ENCODE peak calls at places on chromosomes 2 and 18, in ten cellular contexts. U is sigmoid colon; H is CD8-positive, alpha-beta T cell; G is aorta; Z is adrenal gland; D is left lung; A is CD4-positive, CD25-positive, alpha-beta regulatory T cell; X is breast epithelium; L is vagina; S is hepatocyte. C is an unnamed sample.

GRCh38 chr18:68234115-68234514 is 480.8 kb downstream of the TMX3 start:
- DNase-seq in U (no peak), H (no peak), G (no peak), Z (no peak), D (no peak), A (no peak), X (no peak), L (no peak), S (no peak), C (no peak)

GRCh38 chr18:906416-907170 is 1.9 kb downstream of the ADCYAP1 start:
- DNase-seq in U (no peak), H (no peak), G (no peak), Z (no peak), D (no peak), A (no peak), X (no peak), L (no peak), S (peak; percentile 41), C (no peak)

GRCh38 chr2:203451011-203451410 is 84.1 kb downstream of the RAPH1 start:
- DNase-seq in U (no peak), H (no peak), G (no peak), Z (no peak), D (no peak), A (no peak), X (no peak), L (no peak), S (no peak), C (no peak)

GRCh38 chr2:1081411-1082225 is 131.0 kb downstream of the SNTG2 start:
- DNase-seq in U (no peak), H (no peak), G (no peak), Z (peak; percentile 19), D (no peak), A (no peak), X (no peak), L (no peak), S (no peak), C (no peak)

GRCh38 chr2:99565227-99565626 is 75.4 kb upstream of the REV1 start:
- DNase-seq in U (no peak), H (no peak), G (no peak), Z (no peak), D (no peak), A (no peak), X (no peak), L (no peak), S (no peak), C (no peak)

GRCh38 chr2:70190086-70190412 is 770 bp downstream of the C2orf42 start:
- DNase-seq in U (no peak), H (no peak), G (no peak), Z (peak; percentile 38), D (no peak), A (no peak), X (no peak), L (no peak), S (peak; percentile 35), C (no peak)

GRCh38 chr18:58758606-58759005 is 87.3 kb downstream of the MALT1 start:
- DNase-seq in U (no peak), H (no peak), G (no peak), Z (no peak), D (no peak), A (no peak), X (no peak), L (peak; percentile 69), S (no peak), C (no peak)

GRCh38 chr2:2161871-2162653 is 169.0 kb downstream of the MYT1L start:
- DNase-seq in U (no peak), H (no peak), G (no peak), Z (no peak), D (no peak), A (no peak), X (no peak), L (no peak), S (no peak), C (no peak)

GRCh38 chr2:227614740-227615139 is at the start of gene SCYGR3:
- DNase-seq in U (no peak), H (no peak), G (no peak), Z (no peak), D (no peak), A (no peak), X (no peak), L (no peak), S (no peak), C (no peak)

GRCh38 chr2:12099374-12099773 is 352.9 kb downstream of the LPIN1 start:
- DNase-seq in U (no peak), H (no peak), G (no peak), Z (no peak), D (no peak), A (no peak), X (no peak), L (peak; percentile 25), S (no peak), C (no peak)

GRCh38 chr2:219502618-219503017 is 3.9 kb downstream of the GMPPA start:
- DNase-seq in U (no peak), H (no peak), G (no peak), Z (no peak), D (no peak), A (no peak), X (no peak), L (no peak), S (no peak), C (no peak)

GRCh38 chr2:136247204-136247990 is 129.4 kb upstream of the CXCR4 start:
- DNase-seq in U (no peak), H (no peak), G (no peak), Z (peak; percentile 83), D (no peak), A (no peak), X (no peak), L (no peak), S (no peak), C (no peak)

DNA sequence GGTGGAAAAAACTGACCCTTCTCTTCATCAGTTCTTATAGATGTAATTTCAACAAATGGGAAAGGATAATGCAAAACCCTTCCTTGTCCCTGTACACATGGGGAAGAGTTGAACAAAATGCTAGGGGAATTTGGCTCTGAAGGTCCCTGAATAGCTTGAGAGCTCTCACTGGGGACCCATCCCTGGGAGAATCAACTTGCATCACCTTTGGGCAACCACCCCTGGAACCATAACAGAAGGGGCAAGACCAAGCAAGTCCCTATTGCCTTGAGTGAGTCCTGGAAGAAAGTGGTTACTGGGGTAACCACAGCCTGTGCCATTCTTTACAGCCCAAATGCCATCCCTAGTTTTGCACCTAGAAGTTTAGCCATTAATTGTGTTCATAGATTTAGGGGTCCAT is 52.2 kb upstream of the B3GNT2 start:
- DNase-seq in U (no peak), H (no peak), G (no peak), Z (no peak), D (no peak), A (no peak), X (no peak), L (no peak), S (no peak), C (no peak)
- H3K4me1 ChIP-seq in U (no peaks in the 10 kb centered on the region), H (no peaks in the 10 kb centered on the region), G (no peaks in the 10 kb centered on the region), Z (no peaks in the 10 kb centered on the region), D (no peaks in the 10 kb centered on the region), A (no peaks in the 10 kb centered on the region), X (no peaks in the 10 kb centered on the region), L (no peaks in the 10 kb centered on the region), S (no peaks in the 10 kb centered on the region), C (no peaks in the 10 kb centered on the region)

GRCh38 chr18:10391506-10391905 is 62.9 kb upstream of the APCDD1 start:
- DNase-seq in U (no peak), H (no peak), G (no peak), Z (no peak), D (no peak), A (no peak), X (no peak), L (no peak), S (no peak), C (no peak)
- H3K27ac ChIP-seq in U (no peak overlapping the region), H (no peak overlapping the region), G (no peak overlapping the region), Z (no peak overlapping the region), D (no peak overlapping the region), A (no peak overlapping the region), X (no peak overlapping the region), L (no peak overlapping the region), S (no peak overlapping the region), C (no peak overlapping the region)

GRCh38 chr2:172447811-172448493 is 20.6 kb downstream of the ITGA6 start:
- DNase-seq in U (no peak), H (no peak), G (no peak), Z (no peak), D (no peak), A (no peak), X (no peak), L (peak; percentile 29), S (no peak), C (no peak)

GRCh38 chr2:172448544-172449267 is 21.3 kb downstream of the ITGA6 start:
- DNase-seq in U (no peak), H (no peak), G (no peak), Z (no peak), D (no peak), A (no peak), X (no peak), L (peak; percentile 58), S (no peak), C (no peak)

GRCh38 chr2:172452845-172453244 is 25.5 kb downstream of the ITGA6 start:
- DNase-seq in U (no peak), H (no peak), G (no peak), Z (no peak), D (no peak), A (no peak), X (no peak), L (no peak), S (no peak), C (no peak)

GRCh38 chr2:172451923-172452322 is 24.5 kb downstream of the ITGA6 start:
- DNase-seq in U (no peak), H (no peak), G (no peak), Z (no peak), D (no peak), A (no peak), X (no peak), L (no peak), S (no peak), C (no peak)

GRCh38 chr2:172449916-172450550 is 22.6 kb downstream of the ITGA6 start:
- DNase-seq in U (no peak), H (no peak), G (no peak), Z (no peak), D (no peak), A (no peak), X (no peak), L (peak; percentile 44), S (no peak), C (no peak)
- H3K4me1 ChIP-seq in U (no peaks in the 10 kb centered on the region), H (peaks cover 74% of the 10 kb centered on the region), G (no peaks in the 10 kb centered on the region), Z (no peaks in the 10 kb centered on the region), D (peaks cover 20% of the 10 kb centered on the region), A (peaks cover 25% of the 10 kb centered on the region), X (no peaks in the 10 kb centered on the region), L (peaks cover 15% of the 10 kb centered on the region), S (no peaks in the 10 kb centered on the region), C (no peaks in the 10 kb centered on the region)

GRCh38 chr18:22838221-22838620 is 94.9 kb upstream of the RBBP8 start:
- DNase-seq in U (no peak), H (no peak), G (no peak), Z (no peak), D (no peak), A (no peak), X (no peak), L (no peak), S (no peak), C (no peak)
- H3K27ac ChIP-seq in U (no peak overlapping the region), H (no peak overlapping the region), G (no peak overlapping the region), Z (no peak overlapping the region), D (no peak overlapping the region), A (no peak overlapping the region), X (no peak overlapping the region), L (no peak overlapping the region), S (no peak overlapping the region), C (no peak overlapping the region)

C was measured in Peyer's patch.